ENCODE peak calls at places on chromosomes 12 and 14, in nine cellular contexts. F, C, V, X, G, J, K, P and M are unnamed samples.

GRCh38 chr14:39217214-39217879 is 16.4 kb upstream of the MIA2 start:
- DNase-seq in F (no peak), C (no peak), V (no peak), X (no peak), G (no peak), J (no peak), K (no peak), P (no peak), M (no peak)

GRCh38 chr12:105212431-105212830 is 23.5 kb downstream of the APPL2 start:
- DNase-seq in F (no peak), C (no peak), V (no peak), X (no peak), G (no peak), J (peak; percentile 95), K (no peak), P (no peak), M (no peak)

GRCh38 chr14:35915185-35915584 is 89.0 kb downstream of the BRMS1L start:
- DNase-seq in F (no peak), C (no peak), V (no peak), X (no peak), G (no peak), J (no peak), K (no peak), P (no peak), M (no peak)

GRCh38 chr12:107655281-107656065 is 30.1 kb upstream of the PWP1 start:
- DNase-seq in F (no peak), C (no peak), V (no peak), X (no peak), G (no peak), J (peak; percentile 33), K (no peak), P (no peak), M (no peak)

GRCh38 chr14:89680156-89680555 is 263.1 kb upstream of the FOXN3 start:
- DNase-seq in F (no peak), C (no peak), V (no peak), X (no peak), G (no peak), J (no peak), K (no peak), P (no peak), M (no peak)

GRCh38 chr14:91291786-91292405 is 47.4 kb upstream of the GPR68 start:
- DNase-seq in F (no peak), C (no peak), V (no peak), X (no peak), G (no peak), J (no peak), K (no peak), P (no peak), M (no peak)

GRCh38 chr14:102793531-102794328 is 16.5 kb downstream of the TRAF3 start:
- DNase-seq in F (no peak), C (no peak), V (no peak), X (no peak), G (no peak), J (no peak), K (no peak), P (no peak), M (no peak)

GRCh38 chr14:36096090-36096489 is 80.4 kb downstream of the PTCSC3 start:
- DNase-seq in F (no peak), C (no peak), V (no peak), X (no peak), G (no peak), J (peak; percentile 41), K (no peak), P (no peak), M (no peak)

GRCh38 chr12:12915654-12916053 is 24.3 kb downstream of the GPRC5A start:
- DNase-seq in F (no peak), C (no peak), V (no peak), X (no peak), G (no peak), J (no peak), K (no peak), P (no peak), M (no peak)

GRCh38 chr14:103518416-103519042 is 4.1 kb downstream of the CKB start:
- DNase-seq in F (peak; percentile 86), C (peak; percentile 78), V (peak; percentile 44), X (peak; percentile 72), G (peak; percentile 58), J (peak; percentile 39), K (peak; percentile 19), P (peak; percentile 51), M (peak; percentile 84)

GRCh38 chr12:56629459-56630179 is 507 bp downstream of the BAZ2A start:
- DNase-seq in F (no peak), C (no peak), V (no peak), X (peak; percentile 32), G (peak; percentile 48), J (no peak), K (no peak), P (peak; percentile 26), M (no peak)

GRCh38 chr14:44586910-44587309 is 79.8 kb upstream of the FSCB start:
- DNase-seq in F (no peak), C (no peak), V (peak; percentile 93), X (no peak), G (no peak), J (no peak), K (no peak), P (no peak), M (no peak)

GRCh38 chr14:90508536-90509254 is 111.9 kb downstream of the CALM1 start:
- DNase-seq in F (no peak), C (no peak), V (no peak), X (no peak), G (no peak), J (no peak), K (no peak), P (no peak), M (no peak)

GRCh38 chr14:105059035-105059916 is 6.0 kb downstream of the GPR132 start:
- DNase-seq in F (no peak), C (no peak), V (no peak), X (no peak), G (peak; percentile 66), J (no peak), K (no peak), P (no peak), M (no peak)

GRCh38 chr14:60188115-60188514 is 22.9 kb upstream of the DHRS7 start:
- DNase-seq in F (no peak), C (no peak), V (no peak), X (no peak), G (no peak), J (no peak), K (no peak), P (no peak), M (no peak)

GRCh38 chr12:61808856-61809255 is 451.3 kb upstream of the USP15 start:
- DNase-seq in F (no peak), C (no peak), V (no peak), X (no peak), G (no peak), J (no peak), K (no peak), P (no peak), M (no peak)

GRCh38 chr12:45231515-45232145 is 15.7 kb downstream of the ANO6 start:
- DNase-seq in F (no peak), C (no peak), V (no peak), X (no peak), G (no peak), J (peak; percentile 85), K (peak; percentile 46), P (no peak), M (no peak)

GRCh38 chr14:43938588-43939281 is 568.3 kb downstream of the FSCB start:
- DNase-seq in F (no peak), C (peak; percentile 41), V (no peak), X (no peak), G (no peak), J (no peak), K (no peak), P (no peak), M (no peak)

GRCh38 chr14:60254176-60254575 is 5.2 kb downstream of the PPM1A start:
- DNase-seq in F (no peak), C (no peak), V (no peak), X (no peak), G (no peak), J (no peak), K (no peak), P (no peak), M (no peak)

GRCh38 chr14:96349286-96350075 is 13.7 kb downstream of the ATG2B start:
- DNase-seq in F (no peak), C (no peak), V (no peak), X (no peak), G (no peak), J (no peak), K (no peak), P (no peak), M (no peak)

GRCh38 chr14:63852271-63852816 is 460 bp upstream of the SYNE2 start:
- DNase-seq in F (no peak), C (no peak), V (peak; percentile 70), X (no peak), G (no peak), J (no peak), K (no peak), P (no peak), M (no peak)